ENCODE peak calls at places on chromosomes 3 and 15, in seven cellular contexts. G, P, C, N, H, E and L are unnamed samples.

GRCh38 chr3:129688310-129688895 is 81.9 kb upstream of the PLXND1 start:
- DNase-seq in G (peak; percentile 88), E (no peak), C (peak; percentile 89), H (peak; percentile 87), N (peak; percentile 77), P (peak; percentile 95), L (peak; percentile 81)

GRCh38 chr15:100338971-100339444 is 2.8 kb downstream of the ADAMTS17 start:
- DNase-seq in G (peak; percentile 79), H (peak; percentile 77), E (peak; percentile 49), C (peak; percentile 56), P (peak; percentile 70), N (peak; percentile 88), L (no peak)

GRCh38 chr3:57120803-57121174 is 44.4 kb downstream of the IL17RD start:
- DNase-seq in H (no peak), G (no peak), E (no peak), P (no peak), N (no peak), C (no peak), L (no peak)

GRCh38 chr3:100089802-100090668 is 24.3 kb downstream of the FILIP1L start:
- DNase-seq in E (peak; percentile 86), H (peak; percentile 81), C (no peak), G (no peak), P (no peak), N (peak; percentile 67), L (no peak)

GRCh38 chr3:16338999-16339398 is 74.0 kb downstream of the OXNAD1 start:
- DNase-seq in H (peak; percentile 97), P (no peak), C (no peak), E (peak; percentile 88), N (peak; percentile 96), G (no peak), L (no peak)

GRCh38 chr15:49370782-49371181 is 52.3 kb upstream of the FGF7 start:
- DNase-seq in E (peak; percentile 46), N (peak; percentile 62), H (peak; percentile 77), C (peak; percentile 5), G (no peak), P (no peak), L (no peak)

GRCh38 chr3:17179381-17180205 is 294.8 kb downstream of the PLCL2 start:
- DNase-seq in E (no peak), G (no peak), C (no peak), H (peak; percentile 20), P (peak; percentile 28), N (peak; percentile 45), L (no peak)

GRCh38 chr15:44159492-44159891 is 35.6 kb downstream of the FRMD5 start:
- DNase-seq in N (no peak), G (no peak), P (no peak), H (no peak), C (no peak), E (no peak), L (no peak)

GRCh38 chr3:135895106-135895733 is 70.3 kb upstream of the PPP2R3A start:
- DNase-seq in E (peak; percentile 89), C (peak; percentile 89), H (peak; percentile 89), N (peak; percentile 82), G (peak; percentile 63), P (peak; percentile 80), L (no peak)